ENCODE peak calls at places on chromosomes 2 and 18, in ten cellular contexts. F is esophagus muscularis mucosa, R is transverse colon, D is heart left ventricle, N is stomach, X is tibial nerve, U is IMR-90, B is A549, T is body of pancreas, Q is ovary. J is an unnamed sample.

GRCh38 chr18:71743634-71744033 is 800.5 kb downstream of the CBLN2 start:
- DNase-seq in T (no peak), D (no peak), F (no peak), R (no peak), N (no peak), B (no peak), X (no peak), Q (no peak), U (no peak), J (no peak)

GRCh38 chr2:106542730-106543359 is 55.7 kb downstream of the CD8B2 start:
- DNase-seq in B (peak), U (peak), N (peak), X (peak), D (peak), T (peak), Q (peak), R (peak), F (no peak), J (peak)

GRCh38 chr2:100367163-100367562 is 44.9 kb upstream of the LONRF2 start:
- DNase-seq in T (no peak), U (no peak), X (no peak), D (no peak), N (no peak), R (no peak), F (no peak), B (no peak), Q (no peak), J (no peak)

GRCh38 chr2:57673983-57674382 is 372.6 kb upstream of the VRK2 start:
- DNase-seq in D (no peak), N (no peak), F (no peak), X (no peak), U (no peak), Q (no peak), T (no peak), B (no peak), R (no peak), J (no peak)

GRCh38 chr2:56088411-56088810 is 95.4 kb upstream of the CCDC85A start:
- DNase-seq in N (no peak), R (no peak), D (no peak), B (no peak), U (peak), Q (no peak), X (no peak), F (no peak), T (no peak), J (no peak)

GRCh38 chr2:230657462-230657861 is 55.2 kb upstream of the CAB39 start:
- DNase-seq in F (no peak), B (no peak), N (no peak), T (no peak), D (no peak), Q (no peak), R (no peak), U (no peak), X (no peak), J (no peak)

GRCh38 chr2:86764661-86765307 is 25.9 kb downstream of the CD8A start:
- DNase-seq in F (no peak), N (no peak), Q (no peak), B (peak), U (peak), X (no peak), R (no peak), D (no peak), T (peak), J (peak)

GRCh38 chr18:59084286-59084779 is 55.4 kb upstream of the SEC11C start:
- DNase-seq in F (no peak), X (peak), B (peak), D (peak), T (peak), U (peak), R (peak), Q (peak), N (peak), J (peak)

GRCh38 chr2:47118581-47118980 is 36.5 kb downstream of the STPG4 start:
- DNase-seq in X (no peak), U (no peak), F (peak), B (no peak), D (no peak), T (no peak), R (no peak), Q (no peak), N (no peak), J (no peak)

GRCh38 chr2:65728477-65729180 is 296.2 kb upstream of the SPRED2 start:
- DNase-seq in B (no peak), U (no peak), F (no peak), N (peak), Q (no peak), X (no peak), T (peak), D (no peak), R (no peak), J (no peak)

GRCh38 chr18:49031511-49032188 is 80.9 kb upstream of the SMAD7 start:
- DNase-seq in R (no peak), T (peak), D (no peak), N (peak), F (no peak), U (no peak), B (no peak), X (no peak), Q (no peak), J (no peak)

GRCh38 chr2:133734699-133735098 is 166.4 kb upstream of the NCKAP5 start:
- DNase-seq in Q (no peak), N (no peak), U (no peak), X (no peak), F (no peak), T (no peak), B (no peak), D (no peak), R (no peak), J (no peak)

GRCh38 chr2:133736674-133737073 is 168.4 kb upstream of the NCKAP5 start:
- DNase-seq in B (no peak), R (no peak), D (no peak), F (no peak), X (no peak), U (no peak), N (no peak), T (no peak), Q (no peak), J (no peak)

GRCh38 chr2:133733856-133734255 is 165.6 kb upstream of the NCKAP5 start:
- DNase-seq in Q (no peak), D (no peak), U (peak), F (no peak), N (no peak), B (no peak), X (no peak), T (no peak), R (no peak), J (no peak)

GRCh38 chr2:133737597-133737996 is 169.3 kb upstream of the NCKAP5 start:
- DNase-seq in F (no peak), T (no peak), B (no peak), X (no peak), N (no peak), U (peak), Q (no peak), R (no peak), D (no peak), J (no peak)

GRCh38 chr2:133732982-133733670 is 164.9 kb upstream of the NCKAP5 start:
- DNase-seq in F (no peak), X (no peak), Q (no peak), R (no peak), N (no peak), U (no peak), B (no peak), T (no peak), D (no peak), J (no peak)
- TF ChIP-seq POLR2A in F (no peak), X (no peak), Q (no peak), R (no peak), N (no peak), U (no peak), B (no peak), T (no peak), D (no peak), J (no peak)

DNA sequence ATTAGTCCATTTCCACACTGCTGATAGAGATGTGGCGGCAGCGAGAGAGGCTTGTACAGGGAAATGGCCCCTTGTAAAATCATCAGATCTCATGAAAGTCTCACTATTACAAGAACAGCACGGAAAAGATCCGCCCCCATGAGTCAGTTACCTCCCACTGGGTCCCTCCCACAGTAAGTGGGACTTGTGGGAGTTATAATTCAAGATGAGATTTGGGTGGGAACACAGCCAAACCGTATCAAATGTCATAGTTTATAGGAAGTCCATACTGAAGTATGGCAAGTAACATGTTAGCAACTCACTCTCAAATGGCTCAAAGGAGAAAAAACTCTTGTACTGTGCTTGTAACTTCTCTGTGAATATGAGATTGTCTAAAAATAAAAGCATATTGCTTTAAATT is 56.1 kb downstream of the FARP2 start:
- DNase-seq in X (no peak), R (peak), T (no peak), Q (no peak), U (peak), F (no peak), N (no peak), B (peak), D (no peak), J (peak)
- TF ChIP-seq POLR2A in X (no peak), R (no peak), T (no peak), Q (no peak), U (no peak), F (no peak), N (no peak), B (no peak), D (no peak), J (no peak)

GRCh38 chr2:218444692-218445357 is 25.9 kb downstream of the VIL1 start:
- DNase-seq in Q (no peak), F (no peak), T (no peak), N (no peak), D (no peak), X (no peak), R (peak), U (no peak), B (peak), J (no peak)
- TF ChIP-seq POLR2A in Q (no peak), F (no peak), T (no peak), N (no peak), D (no peak), X (no peak), R (no peak), U (no peak), B (no peak), J (no peak)

DNA sequence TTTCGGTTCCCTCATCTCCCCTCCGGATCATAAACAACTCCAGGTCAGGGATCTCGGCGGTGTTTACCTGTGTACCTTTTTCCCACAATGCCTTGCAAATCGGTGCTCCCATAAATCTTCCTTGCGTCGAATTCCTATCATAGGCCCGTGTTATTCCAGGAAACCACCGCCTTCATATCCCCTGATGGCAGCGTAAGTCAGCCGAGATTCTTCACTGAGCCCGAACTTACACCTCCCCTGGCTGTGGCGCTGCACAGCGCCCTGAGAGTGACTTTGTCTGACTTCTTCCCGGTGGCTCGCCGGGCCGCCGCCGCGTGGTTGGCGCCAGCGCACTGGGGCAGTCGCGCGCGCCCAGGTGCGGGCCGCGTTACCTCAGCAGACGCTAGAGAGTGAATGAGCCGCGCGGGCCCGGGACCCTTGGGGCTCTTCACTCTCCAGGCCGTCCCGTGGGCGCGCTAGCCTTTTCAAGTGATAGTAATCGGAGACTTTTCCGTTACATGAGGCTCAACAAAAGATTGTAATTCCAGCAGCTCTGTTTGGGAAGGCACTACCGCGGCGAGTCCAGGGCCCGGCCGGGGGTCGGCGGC is 101.6 kb downstream of the SPTBN1 start:
- DNase-seq in Q (peak), D (peak), F (no peak), T (peak), N (peak), U (no peak), B (peak), R (peak), X (peak), J (peak)
- TF ChIP-seq POLR2A in Q (no peak), D (no peak), F (no peak), T (no peak), N (no peak), U (no peak), B (peak), R (peak), X (no peak), J (no peak)

GRCh38 chr2:196176142-196176738 is 4.9 kb upstream of the STK17B start:
- DNase-seq in R (peak), F (no peak), U (no peak), B (no peak), T (peak), X (no peak), N (peak), Q (no peak), D (no peak), J (no peak)
- TF ChIP-seq POLR2A in R (peak), F (no peak), U (no peak), B (no peak), T (no peak), X (no peak), N (no peak), Q (no peak), D (no peak), J (no peak)

GRCh38 chr2:111883661-111884591 is at the start of gene ANAPC1:
- DNase-seq in R (peak), F (peak), N (peak), B (peak), Q (peak), T (peak), X (peak), D (peak), U (peak), J (peak)
- TF ChIP-seq POLR2A in R (peak), F (no peak), N (no peak), B (peak), Q (peak), T (peak), X (no peak), D (peak), U (peak), J (peak)

DNA sequence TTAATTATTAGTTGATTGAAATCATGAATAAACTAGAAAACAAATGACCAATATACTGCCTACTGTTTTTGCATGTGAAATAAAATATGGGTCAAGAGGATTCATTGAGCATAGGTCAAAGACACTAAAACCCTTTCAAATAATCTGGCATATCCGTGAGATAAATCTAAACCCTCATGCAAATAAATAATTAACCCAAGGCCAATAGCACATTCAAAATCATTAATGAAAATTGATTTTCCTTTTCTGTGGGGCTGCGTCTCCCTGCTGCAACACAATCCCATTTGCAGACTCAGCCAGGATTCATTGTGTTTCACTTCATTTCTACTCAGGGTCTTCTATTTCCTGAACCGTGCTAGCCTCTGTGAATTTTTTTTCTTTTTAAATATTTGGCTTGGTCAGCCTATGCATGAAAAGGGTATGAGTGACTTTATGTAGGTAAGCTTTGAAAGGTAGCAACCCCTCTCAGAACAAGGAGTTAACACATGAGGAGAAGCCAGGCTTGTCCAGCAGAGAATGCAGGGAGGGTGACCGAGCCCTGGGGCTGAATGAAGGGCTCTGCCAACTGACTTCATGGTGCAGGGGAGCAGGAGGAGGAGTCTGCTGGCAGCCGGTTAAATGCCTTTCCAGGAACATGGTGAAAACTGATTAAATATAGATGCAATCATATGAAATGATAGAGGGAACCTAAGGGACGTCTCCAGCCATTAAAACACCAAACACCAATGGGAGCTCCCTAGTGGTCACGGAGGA is 10.3 kb upstream of the CTAGE1 start:
- DNase-seq in T (peak), F (peak), U (no peak), B (no peak), X (no peak), N (no peak), Q (no peak), R (no peak), D (no peak), J (no peak)
- TF ChIP-seq POLR2A in T (no peak), F (no peak), U (no peak), B (no peak), X (no peak), N (no peak), Q (no peak), R (no peak), D (no peak), J (no peak)

J was measured in erythroblast.